ENCODE peak calls at places on chromosomes 3 and 15, in eight cellular contexts. G, N, C, F, Z, V, H and W are unnamed samples.

GRCh38 chr15:90412356-90413194 is 24.5 kb downstream of the IQGAP1 start:
- DNase-seq in G (peak), N (peak), C (no peak), F (peak), Z (no peak), V (no peak), H (peak), W (peak)

GRCh38 chr3:12948891-12949711 is 107.7 kb upstream of the RPL32 start:
- DNase-seq in G (peak), N (no peak), C (no peak), F (no peak), Z (no peak), V (peak), H (no peak), W (no peak)

GRCh38 chr3:195559723-195560409 is 16.7 kb upstream of the PPP1R2 start:
- DNase-seq in G (peak), N (no peak), C (peak), F (no peak), Z (no peak), V (no peak), H (no peak), W (no peak)

GRCh38 chr3:190155752-190156151 is 35.1 kb upstream of the P3H2 start:
- DNase-seq in G (peak), N (peak), C (no peak), F (no peak), Z (no peak), V (no peak), H (no peak), W (no peak)

GRCh38 chr15:78679089-78679511 is 38.1 kb upstream of the CHRNB4 start:
- DNase-seq in G (no peak), N (no peak), C (no peak), F (no peak), Z (no peak), V (no peak), H (no peak), W (no peak)

GRCh38 chr15:69498282-69498681 is 45.7 kb downstream of the RPLP1 start:
- DNase-seq in G (no peak), N (no peak), C (no peak), F (no peak), Z (no peak), V (no peak), H (no peak), W (no peak)

GRCh38 chr3:105533955-105534354 is 167.2 kb downstream of the ALCAM start:
- DNase-seq in G (no peak), N (no peak), C (no peak), F (no peak), Z (no peak), V (no peak), H (no peak), W (no peak)

GRCh38 chr15:96564546-96564945 is 234.0 kb downstream of the NR2F2 start:
- DNase-seq in G (no peak), N (no peak), C (no peak), F (no peak), Z (no peak), V (no peak), H (no peak), W (no peak)

GRCh38 chr15:31212956-31213694 is 111.6 kb upstream of the TRPM1 start:
- DNase-seq in G (no peak), N (peak), C (no peak), F (no peak), Z (no peak), V (no peak), H (no peak), W (no peak)

GRCh38 chr15:75356539-75356938 is 9.7 kb downstream of the NEIL1 start:
- DNase-seq in G (no peak), N (no peak), C (no peak), F (no peak), Z (no peak), V (no peak), H (no peak), W (no peak)

GRCh38 chr15:72532991-72533601 is 59.0 kb downstream of the ARIH1 start:
- DNase-seq in G (no peak), N (no peak), C (no peak), F (no peak), Z (no peak), V (no peak), H (peak), W (no peak)

GRCh38 chr3:36257117-36257516 is 123.2 kb upstream of the STAC start:
- DNase-seq in G (peak), N (no peak), C (no peak), F (no peak), Z (no peak), V (no peak), H (no peak), W (no peak)

GRCh38 chr15:52318729-52319500 is 23.3 kb upstream of the MYO5C start:
- DNase-seq in G (no peak), N (no peak), C (no peak), F (no peak), Z (no peak), V (no peak), H (no peak), W (no peak)

GRCh38 chr15:58985443-58985842 is 2.0 kb upstream of the RNF111 start:
- DNase-seq in G (no peak), N (no peak), C (peak), F (peak), Z (peak), V (no peak), H (peak), W (no peak)

GRCh38 chr15:69085325-69086081 is 71.0 kb downstream of the NOX5 start:
- DNase-seq in G (no peak), N (no peak), C (no peak), F (no peak), Z (no peak), V (no peak), H (no peak), W (no peak)

GRCh38 chr3:196390116-196390515 is 42.1 kb downstream of the UBXN7 start:
- DNase-seq in G (no peak), N (no peak), C (no peak), F (no peak), Z (no peak), V (no peak), H (no peak), W (no peak)

GRCh38 chr3:141530133-141530768 is 43.4 kb downstream of the RASA2 start:
- DNase-seq in G (peak), N (no peak), C (no peak), F (no peak), Z (no peak), V (no peak), H (no peak), W (no peak)
- H3K4me3 ChIP-seq in G (no peak), N (no peak), C (no peak), F (no peak), Z (no peak), V (no peak), H (no peak), W (no peak)

GRCh38 chr3:64150527-64151238 is 74.6 kb downstream of the PRICKLE2 start:
- DNase-seq in G (peak), N (peak), C (peak), F (no peak), Z (no peak), V (peak), H (no peak), W (peak)
- H3K27ac ChIP-seq in G (peak), N (peak), C (peak), F (peak), Z (no peak), V (peak), H (no peak), W (peak)

GRCh38 chr3:25665646-25666136 is 984 bp upstream of the TOP2B start:
- DNase-seq in G (no peak), N (no peak), C (no peak), F (no peak), Z (no peak), V (no peak), H (no peak), W (no peak)
- H3K4me3 ChIP-seq in G (peak), N (no peak), C (peak), F (peak), Z (peak), V (no peak), H (peak), W (peak)

GRCh38 chr3:101779047-101779807 is at the start of gene NXPE3:
- DNase-seq in G (peak), N (peak), C (peak), F (peak), Z (peak), V (peak), H (peak), W (peak)

GRCh38 chr3:101781166-101781565 is 2.2 kb downstream of the NXPE3 start:
- DNase-seq in G (no peak), N (no peak), C (no peak), F (no peak), Z (no peak), V (no peak), H (peak), W (no peak)

GRCh38 chr3:101779808-101780366 is 876 bp downstream of the NXPE3 start:
- DNase-seq in G (no peak), N (no peak), C (no peak), F (peak), Z (no peak), V (no peak), H (no peak), W (no peak)

GRCh38 chr3:101780661-101781060 is 1.6 kb downstream of the NXPE3 start:
- DNase-seq in G (peak), N (no peak), C (no peak), F (no peak), Z (no peak), V (no peak), H (peak), W (no peak)

DNA sequence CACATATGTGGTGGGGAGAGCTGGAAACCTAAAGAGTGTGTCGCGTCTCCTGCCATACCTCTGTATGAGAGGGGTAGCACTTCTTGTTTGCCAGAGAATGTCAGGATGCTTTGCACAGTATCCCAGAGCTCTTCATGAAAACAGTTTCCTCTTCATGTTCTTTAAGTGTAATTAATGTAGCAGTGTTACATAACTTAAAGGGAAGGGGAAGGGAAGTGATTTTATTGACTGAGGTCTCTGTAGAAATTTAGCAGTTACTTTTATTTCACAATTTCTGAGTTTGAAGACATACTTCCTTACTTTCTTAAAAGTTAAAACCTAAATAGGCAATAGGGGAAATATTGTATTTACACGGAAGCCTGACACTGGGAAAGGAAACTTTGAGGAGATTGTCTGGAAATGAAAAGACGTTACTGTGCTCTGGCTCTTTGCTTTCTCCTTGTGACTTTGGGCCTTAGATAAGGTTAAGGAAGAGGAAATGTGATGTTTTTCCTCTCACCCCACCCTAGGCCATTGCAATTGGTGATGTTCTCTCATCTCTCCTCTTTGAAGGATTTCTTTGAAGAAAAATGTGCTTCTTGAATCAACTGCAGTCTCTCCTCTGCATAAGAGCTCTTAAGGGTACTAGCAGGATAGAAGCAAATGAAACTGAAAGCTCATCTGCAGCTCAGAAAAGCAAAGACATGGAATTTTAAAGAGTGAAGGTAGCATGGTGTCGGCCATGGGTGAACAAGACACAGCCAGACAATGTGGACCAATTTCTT is 6.0 kb downstream of the NXPE3 start:
- DNase-seq in G (no peak), N (no peak), C (no peak), F (no peak), Z (no peak), V (no peak), H (no peak), W (no peak)
- H3K27ac ChIP-seq in G (no peak), N (peak), C (peak), F (no peak), Z (no peak), V (peak), H (no peak), W (peak)